ENCODE peak calls at places on chromosomes 5 and 9, in nine cellular contexts. B is activated T-cell treated with anti-CD3 and anti-CD28 coated beads, Interleukin-2, amount 50 U/mL, for 24 hours; C is MCF 10A; Q is stomach; N is left colon; L is activated gamma-delta T cell treated with Interleukin-2 at 50 U/mL for 16 hours; X is astrocyte of the spinal cord; M is LoVo; P is AG08396. E is an unnamed sample.

GRCh38 chr9:81032030-81032572 is 657.2 kb downstream of the TLE1 start:
- DNase-seq in B (no peak), C (peak; percentile 82), Q (no peak), N (no peak), L (no peak), X (peak; percentile 89), M (no peak), P (peak; percentile 51), E (peak; percentile 58)

GRCh38 chr5:118435131-118435530 is 553.2 kb downstream of the DTWD2 start:
- DNase-seq in B (no peak), C (no peak), Q (no peak), N (no peak), L (no peak), X (no peak), M (no peak), P (no peak), E (no peak)

GRCh38 chr5:39469173-39469572 is 44.4 kb upstream of the DAB2 start:
- DNase-seq in B (no peak), C (no peak), Q (no peak), N (no peak), L (no peak), X (no peak), M (no peak), P (no peak), E (no peak)

GRCh38 chr5:127028822-127029457 is 1.4 kb downstream of the MARCHF3 start:
- DNase-seq in B (no peak), C (no peak), Q (no peak), N (peak; percentile 73), L (no peak), X (peak; percentile 22), M (no peak), P (no peak), E (no peak)

GRCh38 chr5:2153350-2153749 is 270.6 kb upstream of the IRX4 start:
- DNase-seq in B (no peak), C (no peak), Q (no peak), N (no peak), L (no peak), X (no peak), M (no peak), P (no peak), E (no peak)

GRCh38 chr9:70594546-70594945 is 180.1 kb upstream of the KLF9 start:
- DNase-seq in B (no peak), C (no peak), Q (no peak), N (no peak), L (no peak), X (no peak), M (no peak), P (no peak), E (no peak)

GRCh38 chr5:158435161-158435616 is 576.2 kb upstream of the CLINT1 start:
- DNase-seq in B (peak; percentile 35), C (peak; percentile 31), Q (no peak), N (no peak), L (no peak), X (no peak), M (no peak), P (no peak), E (peak; percentile 60)

GRCh38 chr5:76855961-76856360 is 6.1 kb downstream of the S100Z start:
- DNase-seq in B (peak; percentile 46), C (no peak), Q (no peak), N (no peak), L (peak; percentile 22), X (no peak), M (no peak), P (no peak), E (no peak)

GRCh38 chr9:129623331-129623730 is 2.4 kb upstream of the C9orf50 start:
- DNase-seq in B (no peak), C (peak; percentile 50), Q (no peak), N (no peak), L (no peak), X (peak; percentile 38), M (no peak), P (no peak), E (no peak)

GRCh38 chr9:128360826-128361225 is 10.3 kb upstream of the URM1 start:
- DNase-seq in B (no peak), C (no peak), Q (no peak), N (no peak), L (no peak), X (no peak), M (no peak), P (no peak), E (no peak)

GRCh38 chr5:956941-957729 is 51.5 kb upstream of the NKD2 start:
- DNase-seq in B (peak; percentile 58), C (peak; percentile 74), Q (no peak), N (no peak), L (peak; percentile 38), X (peak; percentile 89), M (peak; percentile 69), P (peak; percentile 83), E (peak; percentile 90)

GRCh38 chr9:127921592-127922120 is 4.8 kb upstream of the ST6GALNAC4 start:
- DNase-seq in B (peak; percentile 89), C (peak; percentile 61), Q (peak; percentile 81), N (no peak), L (peak; percentile 78), X (peak; percentile 46), M (peak; percentile 71), P (peak; percentile 83), E (peak; percentile 78)

GRCh38 chr5:137478043-137478442 is 21.1 kb downstream of the SPOCK1 start:
- DNase-seq in B (no peak), C (no peak), Q (no peak), N (no peak), L (no peak), X (no peak), M (no peak), P (no peak), E (no peak)